ENCODE peak calls at places on chromosomes 12 and 14, in seven cellular contexts. W is uterus, O is NB4, S is gastrocnemius medialis, P is esophagus muscularis mucosa, A is spleen, M is GM12891. F is an unnamed sample.

GRCh38 chr12:27221625-27222387 is 22.3 kb upstream of the STK38L start:
- DNase-seq in O (peak; percentile 77), M (no peak), W (no peak), S (no peak), A (no peak), P (no peak), F (no peak)

GRCh38 chr12:56629459-56630179 is 507 bp downstream of the BAZ2A start:
- DNase-seq in W (peak; percentile 34), O (peak; percentile 61), S (no peak), M (no peak), P (no peak), A (no peak), F (peak; percentile 47)

GRCh38 chr12:45336331-45336730 is 120.4 kb downstream of the ANO6 start:
- DNase-seq in M (no peak), A (no peak), P (no peak), S (no peak), O (peak; percentile 47), W (no peak), F (no peak)

GRCh38 chr14:60760648-60761364 is 26.2 kb downstream of the MNAT1 start:
- DNase-seq in M (no peak), S (no peak), A (no peak), O (no peak), P (no peak), W (no peak), F (no peak)

GRCh38 chr12:118960865-118961264 is 20.5 kb upstream of the SRRM4 start:
- DNase-seq in A (no peak), W (no peak), O (no peak), P (no peak), M (no peak), S (no peak), F (no peak)

GRCh38 chr14:30621354-30621953 is 665 bp upstream of the SCFD1 start:
- DNase-seq in S (no peak), O (peak; percentile 48), W (no peak), A (peak; percentile 77), M (no peak), P (no peak), F (no peak)

GRCh38 chr14:85391892-85392291 is 138.1 kb upstream of the FLRT2 start:
- DNase-seq in A (no peak), S (no peak), W (no peak), M (no peak), O (no peak), P (no peak), F (no peak)

GRCh38 chr14:50676814-50677516 is 8.9 kb upstream of the SAV1 start:
- DNase-seq in P (no peak), S (no peak), A (no peak), M (no peak), W (no peak), O (no peak), F (no peak)

GRCh38 chr12:47876404-47876960 is 28.3 kb downstream of the VDR start:
- DNase-seq in P (no peak), O (no peak), W (no peak), M (no peak), S (no peak), A (peak; percentile 17), F (no peak)

GRCh38 chr14:76426161-76426696 is 50.3 kb downstream of the ESRRB start:
- DNase-seq in O (peak; percentile 18), W (no peak), P (no peak), A (no peak), M (no peak), S (no peak), F (no peak)

GRCh38 chr14:65502676-65503124 is 90.2 kb downstream of the FUT8 start:
- DNase-seq in O (no peak), W (no peak), S (no peak), P (no peak), A (no peak), M (no peak), F (no peak)

GRCh38 chr12:28486521-28486920 is 296.3 kb downstream of the CCDC91 start:
- DNase-seq in A (no peak), P (no peak), O (no peak), W (no peak), M (no peak), S (no peak), F (no peak)

GRCh38 chr12:130301577-130301976 is 36.1 kb upstream of the PIWIL1 start:
- DNase-seq in P (no peak), W (no peak), O (no peak), S (no peak), M (no peak), A (no peak), F (no peak)

GRCh38 chr14:52131640-52132320 is 62.9 kb upstream of the NID2 start:
- DNase-seq in O (peak; percentile 71), S (peak; percentile 26), W (peak; percentile 92), M (peak; percentile 47), P (no peak), A (no peak), F (peak; percentile 50)

GRCh38 chr14:55832122-55832911 is 252.3 kb downstream of the KTN1 start:
- DNase-seq in W (no peak), S (no peak), A (no peak), O (no peak), M (no peak), P (no peak), F (no peak)

GRCh38 chr14:93055651-93056115 is 60.0 kb downstream of the ITPK1 start:
- DNase-seq in A (no peak), M (no peak), P (no peak), W (no peak), O (no peak), S (no peak), F (no peak)
- TF ChIP-seq POLR2A in A (no peak), M (no peak), P (no peak), W (no peak), O (no peak), S (no peak), F (no peak)

GRCh38 chr12:59405992-59406391 is 189.8 kb upstream of the SLC16A7 start:
- DNase-seq in M (no peak), S (no peak), A (no peak), P (no peak), W (no peak), O (no peak), F (no peak)
- TF ChIP-seq POLR2A in M (no peak), S (no peak), A (no peak), P (no peak), W (no peak), O (no peak), F (no peak)

GRCh38 chr12:121893901-121894540 is 5.4 kb downstream of the PSMD9 start:
- DNase-seq in W (no peak), O (no peak), M (no peak), A (no peak), P (no peak), S (no peak), F (peak; percentile 65)

GRCh38 chr12:121892673-121893561 is 4.3 kb downstream of the PSMD9 start:
- DNase-seq in W (no peak), M (no peak), A (no peak), S (no peak), P (no peak), O (no peak), F (no peak)

GRCh38 chr12:121888083-121888477 is 510 bp upstream of the PSMD9 start:
- DNase-seq in O (no peak), S (no peak), A (no peak), W (no peak), M (no peak), P (no peak), F (no peak)

GRCh38 chr12:121889267-121889624 is 656 bp downstream of the PSMD9 start:
- DNase-seq in M (no peak), O (no peak), A (no peak), S (no peak), W (no peak), P (no peak), F (no peak)

DNA sequence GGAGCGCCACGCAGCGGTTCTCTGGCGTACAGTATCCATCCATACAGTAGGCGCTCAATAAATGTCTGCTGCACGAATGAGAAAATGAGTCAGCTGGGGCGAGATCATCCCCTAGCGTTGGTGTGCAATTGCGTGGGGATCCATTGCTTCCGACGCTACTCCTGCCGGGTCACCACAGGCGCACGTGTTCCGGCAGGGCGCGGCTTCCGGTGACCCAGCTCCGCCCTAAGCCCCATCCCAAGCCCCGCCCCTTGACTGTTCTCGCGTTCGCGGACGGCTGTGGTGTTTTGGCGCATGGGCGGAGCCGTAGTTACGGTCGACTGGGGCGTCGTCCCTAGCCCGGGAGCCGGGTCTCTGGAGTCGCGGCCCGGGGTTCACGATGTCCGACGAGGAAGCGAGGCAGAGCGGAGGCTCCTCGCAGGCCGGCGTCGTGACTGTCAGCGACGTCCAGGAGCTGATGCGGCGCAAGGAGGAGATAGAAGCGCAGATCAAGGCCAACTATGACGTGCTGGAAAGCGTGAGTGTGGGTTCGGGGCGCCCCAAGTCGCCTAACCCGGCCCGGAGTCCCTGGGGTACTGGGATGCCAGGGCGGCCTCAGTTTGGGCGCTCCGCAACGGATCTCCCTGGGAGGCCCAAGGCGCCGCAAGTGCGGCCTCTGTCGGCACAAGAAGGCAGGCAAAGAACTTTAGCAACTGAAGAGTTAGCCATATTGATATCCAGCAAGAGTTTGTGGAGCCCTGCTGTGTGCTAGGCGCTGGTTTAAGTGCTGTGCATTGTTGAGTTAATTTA is at the start of gene PSMD9:
- DNase-seq in W (peak; percentile 96), M (peak; percentile 94), P (peak; percentile 99), A (peak; percentile 99), O (peak; percentile 100), S (peak; percentile 96), F (peak; percentile 89)
- TF ChIP-seq POLR2A in W (peak; percentile 73), M (peak; percentile 89), P (peak; percentile 67), A (peak; percentile 67), O (peak; percentile 81), S (peak; percentile 67), F (peak; percentile 93)

GRCh38 chr12:89339531-89339930 is 12.8 kb downstream of the DUSP6 start:
- DNase-seq in M (no peak), W (no peak), S (no peak), A (no peak), P (no peak), O (no peak), F (no peak)

GRCh38 chr12:89335452-89336244 is 16.7 kb downstream of the DUSP6 start:
- DNase-seq in W (no peak), M (no peak), A (no peak), S (no peak), O (no peak), P (no peak), F (no peak)

GRCh38 chr12:89334770-89335169 is 17.5 kb downstream of the DUSP6 start:
- DNase-seq in P (no peak), S (no peak), W (no peak), A (no peak), O (no peak), M (no peak), F (no peak)

GRCh38 chr12:89328483-89329030 is 23.7 kb downstream of the DUSP6 start:
- DNase-seq in A (no peak), M (no peak), O (no peak), P (no peak), S (no peak), W (no peak), F (no peak)

GRCh38 chr12:89333564-89334252 is 18.6 kb downstream of the DUSP6 start:
- DNase-seq in P (no peak), A (no peak), O (peak; percentile 96), S (peak; percentile 11), W (no peak), M (no peak), F (no peak)
- TF ChIP-seq POLR2A in P (no peak), A (no peak), O (no peak), S (no peak), W (no peak), M (no peak), F (no peak)